ENCODE peak calls at places on chromosome X, in nine cellular contexts. One of them, this sample, is unnamed.

GRCh38 chrX:11770320-11770719 is 12.3 kb downstream of the MSL3 start:
- DNase-seq in GM19239: no peak
- DNase-seq in hepatic stellate cell: peak; percentile 69
- DNase-seq in activated CD4-positive, alpha-beta T cell treated with anti-CD3 and anti-CD28 coated beads for 1 hour: peak; percentile 31
- DNase-seq in HCEC 1CT: peak; percentile 46
- DNase-seq in cardiac fibroblast: peak; percentile 68
- DNase-seq in islet precursor cell: no peak
- DNase-seq in astrocyte of the spinal cord: peak; percentile 37
- DNase-seq in H54: no peak
- DNase-seq in this sample: no peak

GRCh38 chrX:108131471-108131870 is 39.9 kb downstream of the ATG4A start:
- DNase-seq in GM19239: no peak
- DNase-seq in hepatic stellate cell: no peak
- DNase-seq in activated CD4-positive, alpha-beta T cell treated with anti-CD3 and anti-CD28 coated beads for 1 hour: no peak
- DNase-seq in HCEC 1CT: no peak
- DNase-seq in cardiac fibroblast: peak; percentile 58
- DNase-seq in islet precursor cell: no peak
- DNase-seq in astrocyte of the spinal cord: peak; percentile 19
- DNase-seq in H54: peak; percentile 34
- DNase-seq in this sample: no peak

GRCh38 chrX:133674726-133675470 is 259.6 kb upstream of the GPC4 start:
- DNase-seq in GM19239: no peak
- DNase-seq in hepatic stellate cell: no peak
- DNase-seq in activated CD4-positive, alpha-beta T cell treated with anti-CD3 and anti-CD28 coated beads for 1 hour: no peak
- DNase-seq in HCEC 1CT: no peak
- DNase-seq in cardiac fibroblast: no peak
- DNase-seq in islet precursor cell: peak; percentile 88
- DNase-seq in astrocyte of the spinal cord: no peak
- DNase-seq in H54: no peak
- DNase-seq in this sample: no peak

GRCh38 chrX:2894885-2895292 is 34.2 kb downstream of the ARSD start:
- DNase-seq in GM19239: no peak
- DNase-seq in hepatic stellate cell: no peak
- DNase-seq in activated CD4-positive, alpha-beta T cell treated with anti-CD3 and anti-CD28 coated beads for 1 hour: no peak
- DNase-seq in HCEC 1CT: peak; percentile 11
- DNase-seq in cardiac fibroblast: no peak
- DNase-seq in islet precursor cell: peak; percentile 99
- DNase-seq in astrocyte of the spinal cord: no peak
- DNase-seq in H54: no peak
- DNase-seq in this sample: no peak

GRCh38 chrX:134542485-134542884 is 82.5 kb downstream of the HPRT1 start:
- DNase-seq in GM19239: no peak
- DNase-seq in hepatic stellate cell: no peak
- DNase-seq in activated CD4-positive, alpha-beta T cell treated with anti-CD3 and anti-CD28 coated beads for 1 hour: no peak
- DNase-seq in HCEC 1CT: peak; percentile 43
- DNase-seq in cardiac fibroblast: peak; percentile 69
- DNase-seq in islet precursor cell: no peak
- DNase-seq in astrocyte of the spinal cord: peak; percentile 71
- DNase-seq in H54: peak; percentile 45
- DNase-seq in this sample: no peak

GRCh38 chrX:71546879-71547278 is 14.0 kb downstream of the OGT start:
- DNase-seq in GM19239: no peak
- DNase-seq in hepatic stellate cell: no peak
- DNase-seq in activated CD4-positive, alpha-beta T cell treated with anti-CD3 and anti-CD28 coated beads for 1 hour: no peak
- DNase-seq in HCEC 1CT: no peak
- DNase-seq in cardiac fibroblast: no peak
- DNase-seq in islet precursor cell: no peak
- DNase-seq in astrocyte of the spinal cord: no peak
- DNase-seq in H54: no peak
- DNase-seq in this sample: no peak

GRCh38 chrX:34632404-34632803 is 24.7 kb downstream of the TMEM47 start:
- DNase-seq in GM19239: no peak
- DNase-seq in hepatic stellate cell: no peak
- DNase-seq in activated CD4-positive, alpha-beta T cell treated with anti-CD3 and anti-CD28 coated beads for 1 hour: no peak
- DNase-seq in HCEC 1CT: no peak
- DNase-seq in cardiac fibroblast: peak; percentile 8
- DNase-seq in islet precursor cell: no peak
- DNase-seq in astrocyte of the spinal cord: peak; percentile 28
- DNase-seq in H54: no peak
- DNase-seq in this sample: no peak

GRCh38 chrX:68942797-68943196 is 114.0 kb downstream of the EFNB1 start:
- DNase-seq in GM19239: no peak
- DNase-seq in hepatic stellate cell: no peak
- DNase-seq in activated CD4-positive, alpha-beta T cell treated with anti-CD3 and anti-CD28 coated beads for 1 hour: no peak
- DNase-seq in HCEC 1CT: no peak
- DNase-seq in cardiac fibroblast: no peak
- DNase-seq in islet precursor cell: peak; percentile 37
- DNase-seq in astrocyte of the spinal cord: no peak
- DNase-seq in H54: no peak
- DNase-seq in this sample: peak; percentile 17

GRCh38 chrX:2819345-2820130 is 9.2 kb upstream of the GYG2 start:
- DNase-seq in GM19239: no peak
- DNase-seq in hepatic stellate cell: peak; percentile 61
- DNase-seq in activated CD4-positive, alpha-beta T cell treated with anti-CD3 and anti-CD28 coated beads for 1 hour: no peak
- DNase-seq in HCEC 1CT: peak; percentile 1
- DNase-seq in cardiac fibroblast: peak; percentile 52
- DNase-seq in islet precursor cell: no peak
- DNase-seq in astrocyte of the spinal cord: peak; percentile 15
- DNase-seq in H54: no peak
- DNase-seq in this sample: no peak

GRCh38 chrX:84064164-84064563 is 123.8 kb downstream of the RPS6KA6 start:
- DNase-seq in GM19239: no peak
- DNase-seq in hepatic stellate cell: no peak
- DNase-seq in activated CD4-positive, alpha-beta T cell treated with anti-CD3 and anti-CD28 coated beads for 1 hour: no peak
- DNase-seq in HCEC 1CT: peak; percentile 59
- DNase-seq in cardiac fibroblast: peak; percentile 55
- DNase-seq in islet precursor cell: no peak
- DNase-seq in astrocyte of the spinal cord: no peak
- DNase-seq in H54: no peak
- DNase-seq in this sample: no peak

GRCh38 chrX:147476008-147476407 is 435.7 kb upstream of the FMR1 start:
- DNase-seq in GM19239: no peak
- DNase-seq in hepatic stellate cell: no peak
- DNase-seq in activated CD4-positive, alpha-beta T cell treated with anti-CD3 and anti-CD28 coated beads for 1 hour: no peak
- DNase-seq in HCEC 1CT: peak; percentile 1
- DNase-seq in cardiac fibroblast: peak; percentile 3
- DNase-seq in islet precursor cell: peak; percentile 50
- DNase-seq in astrocyte of the spinal cord: no peak
- DNase-seq in H54: no peak
- DNase-seq in this sample: no peak

GRCh38 chrX:1002611-1003010 is 209.8 kb downstream of the CRLF2 start:
- DNase-seq in GM19239: no peak
- DNase-seq in hepatic stellate cell: no peak
- DNase-seq in activated CD4-positive, alpha-beta T cell treated with anti-CD3 and anti-CD28 coated beads for 1 hour: no peak
- DNase-seq in HCEC 1CT: no peak
- DNase-seq in cardiac fibroblast: no peak
- DNase-seq in islet precursor cell: no peak
- DNase-seq in astrocyte of the spinal cord: no peak
- DNase-seq in H54: no peak
- DNase-seq in this sample: no peak

GRCh38 chrX:574355-574754 is 56.2 kb upstream of the SHOX start:
- DNase-seq in GM19239: no peak
- DNase-seq in hepatic stellate cell: no peak
- DNase-seq in activated CD4-positive, alpha-beta T cell treated with anti-CD3 and anti-CD28 coated beads for 1 hour: no peak
- DNase-seq in HCEC 1CT: no peak
- DNase-seq in cardiac fibroblast: no peak
- DNase-seq in islet precursor cell: peak; percentile 32
- DNase-seq in astrocyte of the spinal cord: no peak
- DNase-seq in H54: no peak
- DNase-seq in this sample: no peak

GRCh38 chrX:95056901-95057300 is 1382.9 kb downstream of the FAM133A start:
- DNase-seq in GM19239: no peak
- DNase-seq in hepatic stellate cell: no peak
- DNase-seq in activated CD4-positive, alpha-beta T cell treated with anti-CD3 and anti-CD28 coated beads for 1 hour: no peak
- DNase-seq in HCEC 1CT: peak; percentile 53
- DNase-seq in cardiac fibroblast: peak; percentile 68
- DNase-seq in islet precursor cell: no peak
- DNase-seq in astrocyte of the spinal cord: peak; percentile 49
- DNase-seq in H54: no peak
- DNase-seq in this sample: no peak

GRCh38 chrX:50889582-50889981 is 21.0 kb upstream of the BMP15 start:
- DNase-seq in GM19239: no peak
- DNase-seq in hepatic stellate cell: no peak
- DNase-seq in activated CD4-positive, alpha-beta T cell treated with anti-CD3 and anti-CD28 coated beads for 1 hour: no peak
- DNase-seq in HCEC 1CT: no peak
- DNase-seq in cardiac fibroblast: no peak
- DNase-seq in islet precursor cell: no peak
- DNase-seq in astrocyte of the spinal cord: no peak
- DNase-seq in H54: no peak
- DNase-seq in this sample: no peak

GRCh38 chrX:9379697-9380551 is 84.9 kb upstream of the TBL1X start:
- DNase-seq in GM19239: no peak
- DNase-seq in hepatic stellate cell: peak; percentile 24
- DNase-seq in activated CD4-positive, alpha-beta T cell treated with anti-CD3 and anti-CD28 coated beads for 1 hour: no peak
- DNase-seq in HCEC 1CT: peak; percentile 43
- DNase-seq in cardiac fibroblast: peak; percentile 63
- DNase-seq in islet precursor cell: peak; percentile 56
- DNase-seq in astrocyte of the spinal cord: peak; percentile 46
- DNase-seq in H54: peak; percentile 9
- DNase-seq in this sample: peak; percentile 48

GRCh38 chrX:3204606-3205005 is 141.8 kb downstream of the MXRA5 start:
- DNase-seq in GM19239: no peak
- DNase-seq in hepatic stellate cell: no peak
- DNase-seq in activated CD4-positive, alpha-beta T cell treated with anti-CD3 and anti-CD28 coated beads for 1 hour: no peak
- DNase-seq in HCEC 1CT: no peak
- DNase-seq in cardiac fibroblast: no peak
- DNase-seq in islet precursor cell: no peak
- DNase-seq in astrocyte of the spinal cord: no peak
- DNase-seq in H54: no peak
- DNase-seq in this sample: no peak

GRCh38 chrX:119605398-119605738 is 856 bp downstream of the NKRF start:
- DNase-seq in GM19239: no peak
- DNase-seq in hepatic stellate cell: no peak
- DNase-seq in activated CD4-positive, alpha-beta T cell treated with anti-CD3 and anti-CD28 coated beads for 1 hour: no peak
- DNase-seq in HCEC 1CT: no peak
- DNase-seq in cardiac fibroblast: peak; percentile 2
- DNase-seq in islet precursor cell: no peak
- DNase-seq in astrocyte of the spinal cord: no peak
- DNase-seq in H54: no peak
- DNase-seq in this sample: peak; percentile 36

GRCh38 chrX:22634081-22634480 is 361.4 kb downstream of the CBLL2 start:
- DNase-seq in GM19239: no peak
- DNase-seq in hepatic stellate cell: peak; percentile 9
- DNase-seq in activated CD4-positive, alpha-beta T cell treated with anti-CD3 and anti-CD28 coated beads for 1 hour: no peak
- DNase-seq in HCEC 1CT: peak; percentile 34
- DNase-seq in cardiac fibroblast: peak; percentile 60
- DNase-seq in islet precursor cell: no peak
- DNase-seq in astrocyte of the spinal cord: peak; percentile 67
- DNase-seq in H54: no peak
- DNase-seq in this sample: no peak

GRCh38 chrX:46407753-46408130 is 137.5 kb downstream of the ZNF674 start:
- DNase-seq in GM19239: no peak
- DNase-seq in hepatic stellate cell: no peak
- DNase-seq in activated CD4-positive, alpha-beta T cell treated with anti-CD3 and anti-CD28 coated beads for 1 hour: no peak
- DNase-seq in HCEC 1CT: no peak
- DNase-seq in cardiac fibroblast: peak; percentile 44
- DNase-seq in islet precursor cell: no peak
- DNase-seq in astrocyte of the spinal cord: peak; percentile 16
- DNase-seq in H54: no peak
- DNase-seq in this sample: no peak

GRCh38 chrX:95885074-95885473 is 799.6 kb upstream of the DIAPH2 start:
- DNase-seq in GM19239: no peak
- DNase-seq in hepatic stellate cell: no peak
- DNase-seq in activated CD4-positive, alpha-beta T cell treated with anti-CD3 and anti-CD28 coated beads for 1 hour: no peak
- DNase-seq in HCEC 1CT: no peak
- DNase-seq in cardiac fibroblast: peak; percentile 77
- DNase-seq in islet precursor cell: no peak
- DNase-seq in astrocyte of the spinal cord: peak; percentile 47
- DNase-seq in H54: no peak
- DNase-seq in this sample: no peak

GRCh38 chrX:72539822-72540221 is 32.8 kb downstream of the HDAC8 start:
- DNase-seq in GM19239: no peak
- DNase-seq in hepatic stellate cell: no peak
- DNase-seq in activated CD4-positive, alpha-beta T cell treated with anti-CD3 and anti-CD28 coated beads for 1 hour: no peak
- DNase-seq in HCEC 1CT: no peak
- DNase-seq in cardiac fibroblast: peak; percentile 34
- DNase-seq in islet precursor cell: no peak
- DNase-seq in astrocyte of the spinal cord: no peak
- DNase-seq in H54: no peak
- DNase-seq in this sample: no peak

GRCh38 chrX:140432328-140433025 is 72.4 kb downstream of the SOX3 start:
- DNase-seq in GM19239: no peak
- DNase-seq in hepatic stellate cell: no peak
- DNase-seq in activated CD4-positive, alpha-beta T cell treated with anti-CD3 and anti-CD28 coated beads for 1 hour: no peak
- DNase-seq in HCEC 1CT: no peak
- DNase-seq in cardiac fibroblast: no peak
- DNase-seq in islet precursor cell: no peak
- DNase-seq in astrocyte of the spinal cord: peak; percentile 16
- DNase-seq in H54: no peak
- DNase-seq in this sample: no peak

GRCh38 chrX:150570512-150570911 is 2.1 kb downstream of the MTM1 start:
- DNase-seq in GM19239: no peak
- DNase-seq in hepatic stellate cell: no peak
- DNase-seq in activated CD4-positive, alpha-beta T cell treated with anti-CD3 and anti-CD28 coated beads for 1 hour: no peak
- DNase-seq in HCEC 1CT: no peak
- DNase-seq in cardiac fibroblast: no peak
- DNase-seq in islet precursor cell: no peak
- DNase-seq in astrocyte of the spinal cord: no peak
- DNase-seq in H54: no peak
- DNase-seq in this sample: no peak

GRCh38 chrX:108332281-108332680 is 105.9 kb downstream of the COL4A6 start:
- DNase-seq in GM19239: no peak
- DNase-seq in hepatic stellate cell: no peak
- DNase-seq in activated CD4-positive, alpha-beta T cell treated with anti-CD3 and anti-CD28 coated beads for 1 hour: no peak
- DNase-seq in HCEC 1CT: no peak
- DNase-seq in cardiac fibroblast: no peak
- DNase-seq in islet precursor cell: no peak
- DNase-seq in astrocyte of the spinal cord: no peak
- DNase-seq in H54: no peak
- DNase-seq in this sample: no peak

GRCh38 chrX:143047511-143047910 is 21.8 kb downstream of the SPANXN4 start:
- DNase-seq in GM19239: no peak
- DNase-seq in hepatic stellate cell: no peak
- DNase-seq in activated CD4-positive, alpha-beta T cell treated with anti-CD3 and anti-CD28 coated beads for 1 hour: no peak
- DNase-seq in HCEC 1CT: no peak
- DNase-seq in cardiac fibroblast: no peak
- DNase-seq in islet precursor cell: no peak
- DNase-seq in astrocyte of the spinal cord: no peak
- DNase-seq in H54: no peak
- DNase-seq in this sample: no peak

GRCh38 chrX:134603806-134604700 is 54.2 kb downstream of the PLAC1 start:
- DNase-seq in GM19239: no peak
- DNase-seq in hepatic stellate cell: peak; percentile 59
- DNase-seq in activated CD4-positive, alpha-beta T cell treated with anti-CD3 and anti-CD28 coated beads for 1 hour: no peak
- DNase-seq in HCEC 1CT: peak; percentile 86
- DNase-seq in cardiac fibroblast: peak; percentile 93
- DNase-seq in islet precursor cell: peak; percentile 67
- DNase-seq in astrocyte of the spinal cord: peak; percentile 88
- DNase-seq in H54: peak; percentile 29
- DNase-seq in this sample: no peak

GRCh38 chrX:134423606-134424005 is 36.4 kb upstream of the HPRT1 start:
- DNase-seq in GM19239: no peak
- DNase-seq in hepatic stellate cell: no peak
- DNase-seq in activated CD4-positive, alpha-beta T cell treated with anti-CD3 and anti-CD28 coated beads for 1 hour: no peak
- DNase-seq in HCEC 1CT: peak; percentile 38
- DNase-seq in cardiac fibroblast: peak; percentile 48
- DNase-seq in islet precursor cell: no peak
- DNase-seq in astrocyte of the spinal cord: peak; percentile 41
- DNase-seq in H54: no peak
- DNase-seq in this sample: no peak

GRCh38 chrX:1536712-1537030 is 314 bp downstream of the P2RY8 start:
- DNase-seq in GM19239: no peak
- DNase-seq in hepatic stellate cell: no peak
- DNase-seq in activated CD4-positive, alpha-beta T cell treated with anti-CD3 and anti-CD28 coated beads for 1 hour: no peak
- DNase-seq in HCEC 1CT: no peak
- DNase-seq in cardiac fibroblast: no peak
- DNase-seq in islet precursor cell: no peak
- DNase-seq in astrocyte of the spinal cord: no peak
- DNase-seq in H54: no peak
- DNase-seq in this sample: no peak

GRCh38 chrX:132461886-132462285 is 27.0 kb downstream of the MBNL3 start:
- DNase-seq in GM19239: no peak
- DNase-seq in hepatic stellate cell: no peak
- DNase-seq in activated CD4-positive, alpha-beta T cell treated with anti-CD3 and anti-CD28 coated beads for 1 hour: no peak
- DNase-seq in HCEC 1CT: no peak
- DNase-seq in cardiac fibroblast: no peak
- DNase-seq in islet precursor cell: no peak
- DNase-seq in astrocyte of the spinal cord: no peak
- DNase-seq in H54: no peak
- DNase-seq in this sample: no peak

GRCh38 chrX:107507093-107507743 is 57.8 kb downstream of the FRMPD3 start:
- DNase-seq in GM19239: no peak
- DNase-seq in hepatic stellate cell: no peak
- DNase-seq in activated CD4-positive, alpha-beta T cell treated with anti-CD3 and anti-CD28 coated beads for 1 hour: no peak
- DNase-seq in HCEC 1CT: no peak
- DNase-seq in cardiac fibroblast: no peak
- DNase-seq in islet precursor cell: no peak
- DNase-seq in astrocyte of the spinal cord: no peak
- DNase-seq in H54: no peak
- DNase-seq in this sample: no peak

This sample was measured in mucosa of descending colon.